ENCODE peak calls at places on chromosome X, in eight cellular contexts. One of them, this sample, is unnamed.
A peak's percentile ranks its signal among the peaks of the same experiment; 100 is the strongest.

GRCh38 chrX:20664774-20665173 is 398.1 kb upstream of the RPS6KA3 start:
- DNase-seq in heart right ventricle: no peak
- DNase-seq in BJ: no peak
- DNase-seq in SJSA1: no peak
- DNase-seq in adrenal gland: no peak
- DNase-seq in CD4-positive, alpha-beta memory T cell: no peak
- DNase-seq in neuronal stem cell: peak; percentile 27
- DNase-seq in right lobe of liver: no peak
- DNase-seq in this sample: no peak

GRCh38 chrX:40484408-40485091 is 96.2 kb upstream of the ATP6AP2 start:
- DNase-seq in BJ: no peak
- DNase-seq in CD4-positive, alpha-beta memory T cell: no peak
- DNase-seq in SJSA1: no peak
- DNase-seq in right lobe of liver: no peak
- DNase-seq in adrenal gland: peak; percentile 79
- DNase-seq in heart right ventricle: no peak
- DNase-seq in neuronal stem cell: no peak
- DNase-seq in this sample: no peak

GRCh38 chrX:19776753-19777152 is 110.6 kb downstream of the SH3KBP1 start:
- DNase-seq in neuronal stem cell: no peak
- DNase-seq in SJSA1: no peak
- DNase-seq in BJ: no peak
- DNase-seq in heart right ventricle: no peak
- DNase-seq in adrenal gland: no peak
- DNase-seq in right lobe of liver: no peak
- DNase-seq in CD4-positive, alpha-beta memory T cell: peak; percentile 53
- DNase-seq in this sample: no peak

GRCh38 chrX:20267924-20268701 is 1.4 kb upstream of the RPS6KA3 start:
- DNase-seq in BJ: no peak
- DNase-seq in neuronal stem cell: no peak
- DNase-seq in heart right ventricle: peak; percentile 38
- DNase-seq in SJSA1: no peak
- DNase-seq in right lobe of liver: peak; percentile 61
- DNase-seq in CD4-positive, alpha-beta memory T cell: no peak
- DNase-seq in adrenal gland: peak; percentile 79
- DNase-seq in this sample: peak; percentile 33

GRCh38 chrX:12965390-12965940 is 9.4 kb upstream of the TMSB4X start:
- DNase-seq in SJSA1: no peak
- DNase-seq in right lobe of liver: no peak
- DNase-seq in adrenal gland: no peak
- DNase-seq in heart right ventricle: no peak
- DNase-seq in neuronal stem cell: no peak
- DNase-seq in BJ: no peak
- DNase-seq in CD4-positive, alpha-beta memory T cell: no peak
- DNase-seq in this sample: no peak

GRCh38 chrX:124931241-124931640 is 388.4 kb upstream of the TEX13C start:
- DNase-seq in BJ: no peak
- DNase-seq in neuronal stem cell: no peak
- DNase-seq in SJSA1: no peak
- DNase-seq in right lobe of liver: no peak
- DNase-seq in adrenal gland: no peak
- DNase-seq in heart right ventricle: no peak
- DNase-seq in CD4-positive, alpha-beta memory T cell: no peak
- DNase-seq in this sample: no peak

GRCh38 chrX:130079824-130080406 is 30.4 kb downstream of the ELF4 start:
- DNase-seq in adrenal gland: peak; percentile 85
- DNase-seq in right lobe of liver: no peak
- DNase-seq in heart right ventricle: peak; percentile 58
- DNase-seq in SJSA1: peak; percentile 42
- DNase-seq in neuronal stem cell: peak; percentile 58
- DNase-seq in CD4-positive, alpha-beta memory T cell: peak; percentile 63
- DNase-seq in BJ: peak; percentile 19
- DNase-seq in this sample: peak; percentile 70

GRCh38 chrX:85052636-85053343 is 49.1 kb downstream of the APOOL start:
- DNase-seq in CD4-positive, alpha-beta memory T cell: no peak
- DNase-seq in right lobe of liver: no peak
- DNase-seq in heart right ventricle: no peak
- DNase-seq in neuronal stem cell: no peak
- DNase-seq in SJSA1: no peak
- DNase-seq in BJ: peak; percentile 45
- DNase-seq in adrenal gland: no peak
- DNase-seq in this sample: no peak

GRCh38 chrX:108312938-108313337 is 125.3 kb downstream of the COL4A6 start:
- DNase-seq in adrenal gland: peak; percentile 52
- DNase-seq in right lobe of liver: peak; percentile 57
- DNase-seq in BJ: no peak
- DNase-seq in heart right ventricle: peak; percentile 58
- DNase-seq in CD4-positive, alpha-beta memory T cell: no peak
- DNase-seq in SJSA1: no peak
- DNase-seq in neuronal stem cell: no peak
- DNase-seq in this sample: no peak

GRCh38 chrX:11143931-11144678 is 33.0 kb downstream of the HCCS start:
- DNase-seq in CD4-positive, alpha-beta memory T cell: peak; percentile 61
- DNase-seq in BJ: no peak
- DNase-seq in heart right ventricle: peak; percentile 62
- DNase-seq in SJSA1: peak; percentile 26
- DNase-seq in neuronal stem cell: peak; percentile 63
- DNase-seq in adrenal gland: peak; percentile 74
- DNase-seq in right lobe of liver: no peak
- DNase-seq in this sample: peak; percentile 62

GRCh38 chrX:37871626-37872302 is 24.4 kb upstream of the DYNLT3 start:
- DNase-seq in SJSA1: no peak
- DNase-seq in CD4-positive, alpha-beta memory T cell: no peak
- DNase-seq in right lobe of liver: no peak
- DNase-seq in BJ: peak; percentile 41
- DNase-seq in adrenal gland: peak; percentile 49
- DNase-seq in heart right ventricle: peak; percentile 13
- DNase-seq in neuronal stem cell: no peak
- DNase-seq in this sample: no peak

GRCh38 chrX:18890724-18891560 is 93.0 kb downstream of the PHKA2 start:
- DNase-seq in CD4-positive, alpha-beta memory T cell: no peak
- DNase-seq in neuronal stem cell: no peak
- DNase-seq in adrenal gland: no peak
- DNase-seq in right lobe of liver: no peak
- DNase-seq in heart right ventricle: no peak
- DNase-seq in BJ: no peak
- DNase-seq in SJSA1: no peak
- DNase-seq in this sample: peak; percentile 91

GRCh38 chrX:113305496-113305895 is 464.9 kb upstream of the AMOT start:
- DNase-seq in heart right ventricle: no peak
- DNase-seq in SJSA1: peak; percentile 21
- DNase-seq in neuronal stem cell: no peak
- DNase-seq in BJ: peak; percentile 23
- DNase-seq in right lobe of liver: no peak
- DNase-seq in CD4-positive, alpha-beta memory T cell: no peak
- DNase-seq in adrenal gland: no peak
- DNase-seq in this sample: no peak

GRCh38 chrX:139026406-139027200 is 315.1 kb upstream of the FGF13 start:
- DNase-seq in BJ: no peak
- DNase-seq in SJSA1: no peak
- DNase-seq in neuronal stem cell: no peak
- DNase-seq in CD4-positive, alpha-beta memory T cell: no peak
- DNase-seq in adrenal gland: no peak
- DNase-seq in right lobe of liver: no peak
- DNase-seq in heart right ventricle: no peak
- DNase-seq in this sample: no peak

GRCh38 chrX:112694811-112695210 is 15.1 kb upstream of the LHFPL1 start:
- DNase-seq in neuronal stem cell: no peak
- DNase-seq in CD4-positive, alpha-beta memory T cell: no peak
- DNase-seq in heart right ventricle: no peak
- DNase-seq in SJSA1: no peak
- DNase-seq in right lobe of liver: no peak
- DNase-seq in adrenal gland: no peak
- DNase-seq in BJ: no peak
- DNase-seq in this sample: no peak

GRCh38 chrX:144566592-144566991 is 680.7 kb upstream of the SPANXN1 start:
- DNase-seq in heart right ventricle: no peak
- DNase-seq in adrenal gland: no peak
- DNase-seq in neuronal stem cell: no peak
- DNase-seq in SJSA1: no peak
- DNase-seq in CD4-positive, alpha-beta memory T cell: no peak
- DNase-seq in BJ: no peak
- DNase-seq in right lobe of liver: no peak
- DNase-seq in this sample: peak; percentile 10

GRCh38 chrX:48904180-48904579 is 6.5 kb downstream of the PQBP1 start:
- DNase-seq in right lobe of liver: no peak
- DNase-seq in heart right ventricle: no peak
- DNase-seq in SJSA1: no peak
- DNase-seq in adrenal gland: no peak
- DNase-seq in BJ: no peak
- DNase-seq in CD4-positive, alpha-beta memory T cell: no peak
- DNase-seq in neuronal stem cell: no peak
- DNase-seq in this sample: no peak
- H3K36me3 ChIP-seq in right lobe of liver: no peaks in the 10 kb centered on the region
- H3K36me3 ChIP-seq in heart right ventricle: peaks cover 42% of the 10 kb centered on the region
- H3K36me3 ChIP-seq in SJSA1: peaks cover 25% of the 10 kb centered on the region
- H3K36me3 ChIP-seq in adrenal gland: no peaks in the 10 kb centered on the region
- H3K36me3 ChIP-seq in BJ: peaks cover 10% of the 10 kb centered on the region
- H3K36me3 ChIP-seq in CD4-positive, alpha-beta memory T cell: peaks cover 14% of the 10 kb centered on the region
- H3K36me3 ChIP-seq in neuronal stem cell: peaks cover 65% of the 10 kb centered on the region
- H3K36me3 ChIP-seq in this sample: peaks cover 19% of the 10 kb centered on the region

GRCh38 chrX:53398216-53398615 is 24.2 kb downstream of the SMC1A start:
- DNase-seq in right lobe of liver: no peak
- DNase-seq in CD4-positive, alpha-beta memory T cell: no peak
- DNase-seq in heart right ventricle: no peak
- DNase-seq in BJ: no peak
- DNase-seq in neuronal stem cell: no peak
- DNase-seq in SJSA1: no peak
- DNase-seq in adrenal gland: no peak
- DNase-seq in this sample: no peak

GRCh38 chrX:53403535-53403934 is 18.9 kb downstream of the SMC1A start:
- DNase-seq in right lobe of liver: no peak
- DNase-seq in heart right ventricle: no peak
- DNase-seq in BJ: no peak
- DNase-seq in CD4-positive, alpha-beta memory T cell: no peak
- DNase-seq in adrenal gland: no peak
- DNase-seq in neuronal stem cell: no peak
- DNase-seq in SJSA1: no peak
- DNase-seq in this sample: no peak
- H3K36me3 ChIP-seq in right lobe of liver: peaks cover 19% of the 10 kb centered on the region
- H3K36me3 ChIP-seq in heart right ventricle: peaks cover 96% of the 10 kb centered on the region
- H3K36me3 ChIP-seq in BJ: peaks cover 3% of the 10 kb centered on the region
- H3K36me3 ChIP-seq in CD4-positive, alpha-beta memory T cell: peaks cover 46% of the 10 kb centered on the region
- H3K36me3 ChIP-seq in adrenal gland: no peaks in the 10 kb centered on the region
- H3K36me3 ChIP-seq in neuronal stem cell: peaks cover 92% of the 10 kb centered on the region
- H3K36me3 ChIP-seq in SJSA1: peaks cover 63% of the 10 kb centered on the region
- H3K36me3 ChIP-seq in this sample: peaks cover 95% of the 10 kb centered on the region

DNA sequence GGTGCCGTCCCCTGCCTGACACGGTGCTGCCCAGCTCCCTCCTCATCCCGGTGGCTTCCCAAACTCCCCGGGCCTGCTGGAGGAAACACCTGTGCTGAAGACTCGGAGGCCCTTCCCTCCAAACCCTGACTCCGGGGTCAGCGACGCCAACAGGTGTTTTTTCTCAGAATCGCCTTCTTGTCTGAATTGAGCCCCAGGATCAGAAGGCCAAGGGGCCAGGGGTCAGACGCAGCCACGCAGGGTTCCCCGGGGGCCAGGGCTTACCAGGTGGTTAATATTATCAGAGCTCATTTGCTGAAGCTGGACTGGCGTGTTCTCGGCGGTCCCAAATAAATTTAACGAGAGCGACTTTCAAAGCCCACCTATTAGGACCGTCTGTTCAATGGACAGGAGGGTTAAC is 239.4 kb downstream of the CRLF2 start:
- DNase-seq in adrenal gland: no peak
- DNase-seq in right lobe of liver: no peak
- DNase-seq in SJSA1: no peak
- DNase-seq in heart right ventricle: no peak
- DNase-seq in CD4-positive, alpha-beta memory T cell: no peak
- DNase-seq in neuronal stem cell: no peak
- DNase-seq in BJ: no peak
- DNase-seq in this sample: no peak
- H3K36me3 ChIP-seq in adrenal gland: no peaks in the 10 kb centered on the region
- H3K36me3 ChIP-seq in right lobe of liver: no peaks in the 10 kb centered on the region
- H3K36me3 ChIP-seq in SJSA1: no peaks in the 10 kb centered on the region
- H3K36me3 ChIP-seq in heart right ventricle: no peaks in the 10 kb centered on the region
- H3K36me3 ChIP-seq in CD4-positive, alpha-beta memory T cell: no peaks in the 10 kb centered on the region
- H3K36me3 ChIP-seq in neuronal stem cell: no peaks in the 10 kb centered on the region
- H3K36me3 ChIP-seq in BJ: no peaks in the 10 kb centered on the region
- H3K36me3 ChIP-seq in this sample: no peaks in the 10 kb centered on the region

GRCh38 chrX:47171996-47172395 is 21.6 kb upstream of the UBA1 start:
- DNase-seq in SJSA1: no peak
- DNase-seq in neuronal stem cell: no peak
- DNase-seq in CD4-positive, alpha-beta memory T cell: no peak
- DNase-seq in heart right ventricle: no peak
- DNase-seq in right lobe of liver: no peak
- DNase-seq in adrenal gland: no peak
- DNase-seq in BJ: no peak
- DNase-seq in this sample: no peak

GRCh38 chrX:47174846-47175587 is 18.6 kb upstream of the UBA1 start:
- DNase-seq in CD4-positive, alpha-beta memory T cell: no peak
- DNase-seq in neuronal stem cell: no peak
- DNase-seq in adrenal gland: no peak
- DNase-seq in SJSA1: no peak
- DNase-seq in heart right ventricle: no peak
- DNase-seq in BJ: no peak
- DNase-seq in right lobe of liver: peak; percentile 11
- DNase-seq in this sample: no peak

GRCh38 chrX:47174376-47174775 is 19.3 kb upstream of the UBA1 start:
- DNase-seq in heart right ventricle: no peak
- DNase-seq in SJSA1: no peak
- DNase-seq in neuronal stem cell: no peak
- DNase-seq in BJ: no peak
- DNase-seq in CD4-positive, alpha-beta memory T cell: no peak
- DNase-seq in right lobe of liver: no peak
- DNase-seq in adrenal gland: no peak
- DNase-seq in this sample: no peak

GRCh38 chrX:47172549-47172948 is 21.1 kb upstream of the UBA1 start:
- DNase-seq in BJ: no peak
- DNase-seq in neuronal stem cell: no peak
- DNase-seq in right lobe of liver: no peak
- DNase-seq in adrenal gland: no peak
- DNase-seq in SJSA1: no peak
- DNase-seq in CD4-positive, alpha-beta memory T cell: no peak
- DNase-seq in heart right ventricle: no peak
- DNase-seq in this sample: no peak

DNA sequence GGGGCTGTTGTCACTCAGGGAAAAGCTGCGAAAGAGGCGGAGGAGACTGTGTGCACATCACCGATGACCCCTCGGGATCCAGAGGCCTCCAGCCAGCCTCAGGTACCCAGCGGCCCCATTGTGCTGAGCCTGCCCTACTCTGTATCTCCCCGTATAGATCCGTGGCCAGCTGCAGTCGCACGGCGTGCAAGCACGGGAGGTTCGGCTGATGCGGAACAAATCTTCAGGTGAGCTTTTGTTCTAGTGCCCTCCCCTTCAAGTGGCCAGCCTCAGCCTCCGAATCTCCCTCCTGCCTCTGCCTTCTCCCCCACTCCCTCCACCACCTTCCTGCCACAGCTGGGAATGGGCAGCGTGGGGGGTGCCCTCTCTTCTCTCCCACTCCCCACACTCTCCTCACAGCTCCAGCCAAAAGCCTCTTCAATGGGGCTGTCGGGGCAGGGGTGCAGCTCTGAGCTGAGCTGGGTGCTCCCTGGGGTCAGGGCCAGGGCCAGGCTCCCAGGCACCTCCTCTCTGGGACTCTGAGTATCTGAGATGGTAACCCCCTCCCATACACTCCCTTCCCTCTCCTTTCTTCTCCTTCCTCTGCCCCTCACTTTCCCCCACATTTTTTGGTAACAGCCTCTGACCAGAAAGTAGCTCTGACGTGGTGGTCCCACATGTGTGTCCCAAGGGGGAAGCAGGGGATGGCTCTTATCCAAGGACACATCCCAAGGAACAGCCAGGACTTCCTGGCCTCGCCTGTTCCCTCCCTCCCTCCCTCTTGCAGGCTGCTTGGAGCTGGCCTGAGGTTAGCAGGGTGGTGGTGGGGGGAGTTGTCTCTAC is 20.4 kb upstream of the UBA1 start:
- DNase-seq in right lobe of liver: peak; percentile 25
- DNase-seq in adrenal gland: no peak
- DNase-seq in SJSA1: no peak
- DNase-seq in neuronal stem cell: no peak
- DNase-seq in heart right ventricle: no peak
- DNase-seq in BJ: no peak
- DNase-seq in CD4-positive, alpha-beta memory T cell: no peak
- DNase-seq in this sample: no peak
- H3K36me3 ChIP-seq in right lobe of liver: no peaks in the 10 kb centered on the region
- H3K36me3 ChIP-seq in adrenal gland: no peaks in the 10 kb centered on the region
- H3K36me3 ChIP-seq in SJSA1: peaks cover 25% of the 10 kb centered on the region
- H3K36me3 ChIP-seq in neuronal stem cell: peaks cover 88% of the 10 kb centered on the region
- H3K36me3 ChIP-seq in heart right ventricle: peaks cover 81% of the 10 kb centered on the region
- H3K36me3 ChIP-seq in BJ: peaks cover 25% of the 10 kb centered on the region
- H3K36me3 ChIP-seq in CD4-positive, alpha-beta memory T cell: peaks cover 25% of the 10 kb centered on the region
- H3K36me3 ChIP-seq in this sample: peaks cover 34% of the 10 kb centered on the region

This sample was measured in WERI-Rb-1.